ENCODE peak calls at places on chromosome 4, in eight cellular contexts. D is A549, C is transverse colon, M is K562, Q is ovary, W is HepG2, G is stomach, O is suprapubic skin. F is an unnamed sample.

GRCh38 chr4:180437601-180438000 is 1805.6 kb upstream of the TENM3 start:
- DNase-seq in D (no peak), C (no peak), M (no peak), Q (no peak), W (no peak), G (no peak), O (no peak), F (no peak)

GRCh38 chr4:46432923-46433322 is 43.0 kb upstream of the GABRA2 start:
- DNase-seq in D (no peak), C (no peak), M (no peak), Q (no peak), W (no peak), G (no peak), O (no peak), F (no peak)

GRCh38 chr4:110625593-110626292 is 2.9 kb upstream of the PITX2 start:
- DNase-seq in D (no peak), C (no peak), M (no peak), Q (no peak), W (no peak), G (no peak), O (no peak), F (no peak)

GRCh38 chr4:813900-814299 is 12.0 kb downstream of the CPLX1 start:
- DNase-seq in D (no peak), C (no peak), M (no peak), Q (no peak), W (peak; percentile 58), G (no peak), O (no peak), F (no peak)

GRCh38 chr4:143372093-143372915 is 35.6 kb downstream of the GAB1 start:
- DNase-seq in D (no peak), C (no peak), M (no peak), Q (no peak), W (no peak), G (no peak), O (no peak), F (no peak)

GRCh38 chr4:25970241-25970675 is 56.2 kb downstream of the SMIM20 start:
- DNase-seq in D (no peak), C (peak; percentile 36), M (no peak), Q (no peak), W (no peak), G (no peak), O (no peak), F (no peak)

GRCh38 chr4:176782191-176782590 is 10.5 kb downstream of the VEGFC start:
- DNase-seq in D (no peak), C (no peak), M (no peak), Q (no peak), W (no peak), G (no peak), O (no peak), F (no peak)

GRCh38 chr4:2163311-2163821 is 78.6 kb downstream of the HAUS3 start:
- DNase-seq in D (no peak), C (peak; percentile 47), M (peak; percentile 62), Q (no peak), W (no peak), G (no peak), O (no peak), F (no peak)

GRCh38 chr4:168832746-168833575 is 177.1 kb downstream of the CBR4 start:
- DNase-seq in D (no peak), C (peak; percentile 19), M (no peak), Q (peak; percentile 59), W (no peak), G (peak; percentile 27), O (peak; percentile 83), F (no peak)

GRCh38 chr4:98745372-98745771 is 87.0 kb upstream of the TSPAN5 start:
- DNase-seq in D (peak; percentile 30), C (peak; percentile 24), M (peak; percentile 29), Q (no peak), W (peak; percentile 23), G (no peak), O (no peak), F (no peak)

GRCh38 chr4:180688480-180688879 is 1554.7 kb upstream of the TENM3 start:
- DNase-seq in D (no peak), C (no peak), M (no peak), Q (no peak), W (no peak), G (no peak), O (no peak), F (no peak)

GRCh38 chr4:81472249-81473085 is 760 bp upstream of the RASGEF1B start:
- DNase-seq in D (peak; percentile 28), C (peak; percentile 57), M (peak; percentile 18), Q (peak; percentile 17), W (peak; percentile 24), G (peak; percentile 35), O (no peak), F (no peak)

GRCh38 chr4:87806520-87806919 is 7.2 kb downstream of the IBSP start:
- DNase-seq in D (no peak), C (no peak), M (no peak), Q (no peak), W (no peak), G (no peak), O (no peak), F (no peak)

GRCh38 chr4:167282171-167282864 is 48.0 kb upstream of the SPOCK3 start:
- DNase-seq in D (peak; percentile 3), C (no peak), M (no peak), Q (no peak), W (no peak), G (no peak), O (no peak), F (no peak)

GRCh38 chr4:38950734-38951133 is 81.5 kb downstream of the TMEM156 start:
- DNase-seq in D (no peak), C (no peak), M (no peak), Q (no peak), W (peak; percentile 23), G (no peak), O (no peak), F (no peak)

GRCh38 chr4:38951598-38951997 is 80.6 kb downstream of the TMEM156 start:
- DNase-seq in D (no peak), C (no peak), M (no peak), Q (no peak), W (no peak), G (no peak), O (no peak), F (no peak)

GRCh38 chr4:38948551-38948950 is 80.9 kb downstream of the FAM114A1 start:
- DNase-seq in D (peak; percentile 8), C (peak; percentile 49), M (no peak), Q (peak; percentile 59), W (no peak), G (no peak), O (no peak), F (peak; percentile 28)

GRCh38 chr4:38950159-38950558 is 82.0 kb downstream of the TMEM156 start:
- DNase-seq in D (no peak), C (no peak), M (no peak), Q (no peak), W (no peak), G (no peak), O (no peak), F (no peak)

GRCh38 chr4:38949416-38950051 is 81.9 kb downstream of the FAM114A1 start:
- DNase-seq in D (no peak), C (no peak), M (no peak), Q (no peak), W (no peak), G (no peak), O (no peak), F (no peak)
- TF ChIP-seq POLR2A in D (no peak), C (no peak), M (no peak), Q (no peak), W (no peak), G (no peak), O (no peak), F (no peak)

DNA sequence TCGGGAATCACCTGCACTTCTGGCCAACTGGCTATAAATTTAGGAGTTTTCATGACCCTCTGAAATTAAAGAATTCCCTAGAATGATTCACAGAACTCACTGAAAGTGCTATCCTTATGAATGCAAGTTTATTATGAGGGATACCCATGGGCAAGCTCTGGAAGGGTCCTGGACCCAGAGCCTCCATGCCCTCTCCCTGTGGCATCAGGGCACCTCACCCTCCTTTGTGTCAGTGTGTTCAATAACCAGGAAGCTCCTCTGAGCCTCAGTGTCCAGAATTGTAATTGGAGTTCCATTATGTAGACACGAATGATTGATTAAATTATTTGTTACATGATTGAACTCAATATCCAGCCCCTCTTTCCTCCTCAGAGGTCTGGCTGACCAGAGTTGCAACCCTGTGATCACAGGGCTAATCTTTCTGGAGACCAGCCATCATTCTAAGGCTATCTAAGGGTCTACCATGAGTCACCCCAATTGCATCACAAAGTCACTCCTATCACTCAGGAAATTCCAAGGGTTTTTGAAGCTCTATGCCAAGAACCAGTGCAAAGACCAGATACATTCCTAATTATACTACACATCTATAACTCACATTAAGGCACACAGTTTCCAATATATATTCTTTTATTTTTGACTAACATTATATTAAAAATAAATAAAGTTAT is 8.9 kb downstream of the ANXA3 start:
- DNase-seq in D (peak; percentile 71), C (no peak), M (no peak), Q (no peak), W (no peak), G (no peak), O (no peak), F (no peak)
- H3K4me1 ChIP-seq in D (peaks cover 97% of the 10 kb centered on the region), C (no peaks in the 10 kb centered on the region), M (no peaks in the 10 kb centered on the region), Q (no peaks in the 10 kb centered on the region), W (peaks cover 12% of the 10 kb centered on the region), G (peaks cover 79% of the 10 kb centered on the region), O (no peaks in the 10 kb centered on the region), F (no peaks in the 10 kb centered on the region)

GRCh38 chr4:153523171-153523757 is 57.1 kb downstream of the TMEM131L start:
- DNase-seq in D (no peak), C (no peak), M (no peak), Q (no peak), W (no peak), G (no peak), O (no peak), F (no peak)

GRCh38 chr4:153521995-153522799 is 56.0 kb downstream of the TMEM131L start:
- DNase-seq in D (no peak), C (no peak), M (no peak), Q (no peak), W (no peak), G (no peak), O (no peak), F (no peak)

GRCh38 chr4:153523941-153524386 is 57.8 kb downstream of the TMEM131L start:
- DNase-seq in D (no peak), C (no peak), M (no peak), Q (peak; percentile 30), W (no peak), G (no peak), O (no peak), F (no peak)

GRCh38 chr4:153521467-153521866 is 55.3 kb downstream of the TMEM131L start:
- DNase-seq in D (no peak), C (no peak), M (no peak), Q (no peak), W (no peak), G (no peak), O (no peak), F (no peak)

DNA sequence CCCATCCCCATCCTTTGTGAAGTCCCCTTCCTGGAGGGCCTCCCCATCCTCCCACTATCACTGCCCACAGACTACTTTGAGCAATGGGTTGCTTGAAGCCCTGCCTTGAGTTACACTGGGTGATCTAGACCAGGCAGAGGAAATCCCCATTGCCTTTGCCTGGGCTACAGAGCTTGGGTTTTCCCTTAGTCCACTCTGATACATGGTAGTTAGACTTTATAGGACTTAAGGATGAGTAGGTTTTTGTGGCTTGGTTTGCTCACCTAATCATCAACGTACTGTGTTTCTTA is 56.6 kb downstream of the TMEM131L start:
- DNase-seq in D (no peak), C (no peak), M (no peak), Q (no peak), W (no peak), G (no peak), O (no peak), F (no peak)
- TF ChIP-seq EP300 in D (no peak), C (no peak), M (no peak), Q (no peak), W (no peak), G (no peak), O (no peak), F (no peak)

GRCh38 chr4:44448548-44449443 is at the start of gene KCTD8:
- DNase-seq in D (peak; percentile 77), C (peak; percentile 73), M (peak; percentile 46), Q (peak; percentile 84), W (peak; percentile 71), G (peak; percentile 93), O (peak; percentile 85), F (peak; percentile 43)
- TF ChIP-seq POLR2A in D (no peak), C (no peak), M (no peak), Q (peak; percentile 67), W (no peak), G (no peak), O (no peak), F (no peak)